ENCODE peak calls at places on chromosomes 11 and 22, in five cellular contexts. R is A549, V is H1, C is K562, A is GM12878. L is an unnamed sample.

GRCh38 chr11:95849087-95849825 is 59.0 kb downstream of the CEP57 start:
- DNase-seq in R (peak; percentile 64), V (peak; percentile 48), C (peak; percentile 39), A (no peak), L (peak; percentile 64)

GRCh38 chr11:72380132-72380503 is 54.2 kb downstream of the CLPB start:
- DNase-seq in R (no peak), V (no peak), C (no peak), A (no peak), L (no peak)

GRCh38 chr22:22710719-22711531 is 66.5 kb downstream of the GGTLC2 start:
- DNase-seq in R (peak; percentile 37), V (peak; percentile 92), C (peak; percentile 98), A (no peak), L (peak; percentile 15)

GRCh38 chr11:35566161-35566560 is 40.7 kb upstream of the PAMR1 start:
- DNase-seq in R (no peak), V (no peak), C (no peak), A (no peak), L (no peak)

GRCh38 chr11:64071849-64072248 is 36.1 kb downstream of the FLRT1 start:
- DNase-seq in R (no peak), V (no peak), C (no peak), A (no peak), L (no peak)

GRCh38 chr22:49976439-49977175 is 16.0 kb downstream of the PIM3 start:
- DNase-seq in R (peak; percentile 28), V (no peak), C (no peak), A (peak; percentile 67), L (no peak)

GRCh38 chr11:30635401-30635989 is 49.3 kb upstream of the MPPED2 start:
- DNase-seq in R (no peak), V (peak; percentile 57), C (no peak), A (no peak), L (no peak)

GRCh38 chr22:41288245-41288946 is 2.4 kb upstream of the RANGAP1 start:
- DNase-seq in R (peak; percentile 79), V (no peak), C (no peak), A (no peak), L (peak; percentile 92)

GRCh38 chr11:4569075-4569474 is 12.5 kb upstream of the OR52I2 start:
- DNase-seq in R (no peak), V (no peak), C (no peak), A (no peak), L (no peak)

GRCh38 chr11:106011481-106011880 is 10.6 kb downstream of the MSANTD4 start:
- DNase-seq in R (no peak), V (no peak), C (no peak), A (no peak), L (no peak)

GRCh38 chr11:119639642-119640205 is 89.3 kb downstream of the NECTIN1 start:
- DNase-seq in R (no peak), V (no peak), C (no peak), A (no peak), L (no peak)

GRCh38 chr22:29062286-29062949 is 787 bp upstream of the C22orf31 start:
- DNase-seq in R (no peak), V (no peak), C (no peak), A (no peak), L (peak; percentile 73)

GRCh38 chr11:116576523-116576922 is 196.3 kb downstream of the BUD13 start:
- DNase-seq in R (no peak), V (no peak), C (no peak), A (no peak), L (peak; percentile 54)

GRCh38 chr11:64360403-64360980 is 1.5 kb downstream of the RPS6KA4 start:
- DNase-seq in R (no peak), V (no peak), C (no peak), A (no peak), L (no peak)

GRCh38 chr22:31533391-31533790 is 37.1 kb downstream of the SFI1 start:
- DNase-seq in R (no peak), V (no peak), C (no peak), A (no peak), L (no peak)

GRCh38 chr11:125371451-125371935 is 124.6 kb downstream of the FEZ1 start:
- DNase-seq in R (no peak), V (peak; percentile 88), C (no peak), A (no peak), L (no peak)

GRCh38 chr22:47400701-47401591 is 638.5 kb downstream of the TBC1D22A start:
- DNase-seq in R (no peak), V (no peak), C (no peak), A (no peak), L (no peak)

GRCh38 chr11:34926101-34926830 is 9.8 kb downstream of the PDHX start:
- DNase-seq in R (peak; percentile 53), V (no peak), C (no peak), A (no peak), L (peak; percentile 47)

GRCh38 chr11:73223998-73224730 is 6.1 kb downstream of the P2RY2 start:
- DNase-seq in R (no peak), V (no peak), C (no peak), A (no peak), L (no peak)

GRCh38 chr11:77188912-77189491 is 61.0 kb downstream of the MYO7A start:
- DNase-seq in R (no peak), V (no peak), C (no peak), A (no peak), L (no peak)

GRCh38 chr11:43984519-43985385 is 42.3 kb downstream of the C11orf96 start:
- DNase-seq in R (no peak), V (no peak), C (no peak), A (no peak), L (peak; percentile 80)

GRCh38 chr22:49726701-49727101 is 101.0 kb downstream of the BRD1 start:
- DNase-seq in R (no peak), V (no peak), C (no peak), A (no peak), L (no peak)

GRCh38 chr11:66973956-66974585 is 1.0 kb upstream of the C11orf86 start:
- DNase-seq in R (no peak), V (no peak), C (no peak), A (no peak), L (no peak)

GRCh38 chr22:47281126-47282106 is 519.0 kb downstream of the TBC1D22A start:
- DNase-seq in R (no peak), V (no peak), C (no peak), A (no peak), L (no peak)

GRCh38 chr11:4826425-4826824 is 5.3 kb downstream of the OR51F2 start:
- DNase-seq in R (no peak), V (no peak), C (no peak), A (no peak), L (no peak)

GRCh38 chr22:46905834-46906233 is 143.4 kb downstream of the TBC1D22A start:
- DNase-seq in R (no peak), V (no peak), C (no peak), A (no peak), L (no peak)

GRCh38 chr11:120137611-120138521 is at the start of gene TRIM29:
- DNase-seq in R (no peak), V (peak; percentile 59), C (no peak), A (no peak), L (no peak)

GRCh38 chr22:36936362-36937116 is 23.1 kb downstream of the CSF2RB start:
- DNase-seq in R (no peak), V (peak; percentile 37), C (no peak), A (no peak), L (no peak)

GRCh38 chr22:36938886-36939285 is 25.5 kb downstream of the CSF2RB start:
- DNase-seq in R (no peak), V (no peak), C (no peak), A (no peak), L (no peak)

GRCh38 chr22:36937319-36938027 is 24.0 kb downstream of the CSF2RB start:
- DNase-seq in R (no peak), V (no peak), C (no peak), A (no peak), L (no peak)

GRCh38 chr22:36935694-36936093 is 22.3 kb downstream of the CSF2RB start:
- DNase-seq in R (no peak), V (peak; percentile 33), C (no peak), A (no peak), L (no peak)

DNA sequence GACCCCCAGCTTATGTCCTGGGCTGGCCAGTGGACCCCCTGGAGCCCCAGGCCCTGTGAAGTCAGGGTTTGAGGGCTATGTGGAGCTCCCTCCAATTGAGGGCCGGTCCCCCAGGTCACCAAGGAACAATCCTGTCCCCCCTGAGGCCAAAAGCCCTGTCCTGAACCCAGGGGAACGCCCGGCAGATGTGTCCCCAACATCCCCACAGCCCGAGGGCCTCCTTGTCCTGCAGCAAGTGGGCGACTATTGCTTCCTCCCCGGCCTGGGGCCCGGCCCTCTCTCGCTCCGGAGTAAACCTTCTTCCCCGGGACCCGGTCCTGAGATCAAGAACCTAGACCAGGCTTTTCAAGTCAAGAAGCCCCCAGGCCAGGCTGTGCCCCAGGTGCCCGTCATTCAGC is 24.6 kb downstream of the CSF2RB start:
- DNase-seq in R (no peak), V (no peak), C (no peak), A (no peak), L (no peak)
- TF ChIP-seq HDAC2 in R (no peak), V (no peak), C (no peak), A (no peak), L (no peak)

GRCh38 chr11:83007477-83007876 is 64.2 kb downstream of the RAB30 start:
- DNase-seq in R (no peak), V (no peak), C (no peak), A (no peak), L (no peak)

GRCh38 chr11:83008581-83008923 is 63.1 kb downstream of the RAB30 start:
- DNase-seq in R (no peak), V (no peak), C (peak; percentile 22), A (no peak), L (peak; percentile 54)

GRCh38 chr11:83009999-83010398 is 61.7 kb downstream of the RAB30 start:
- DNase-seq in R (no peak), V (no peak), C (no peak), A (no peak), L (no peak)

GRCh38 chr11:83006877-83007330 is 64.8 kb downstream of the RAB30 start:
- DNase-seq in R (no peak), V (no peak), C (no peak), A (peak; percentile 75), L (no peak)

DNA sequence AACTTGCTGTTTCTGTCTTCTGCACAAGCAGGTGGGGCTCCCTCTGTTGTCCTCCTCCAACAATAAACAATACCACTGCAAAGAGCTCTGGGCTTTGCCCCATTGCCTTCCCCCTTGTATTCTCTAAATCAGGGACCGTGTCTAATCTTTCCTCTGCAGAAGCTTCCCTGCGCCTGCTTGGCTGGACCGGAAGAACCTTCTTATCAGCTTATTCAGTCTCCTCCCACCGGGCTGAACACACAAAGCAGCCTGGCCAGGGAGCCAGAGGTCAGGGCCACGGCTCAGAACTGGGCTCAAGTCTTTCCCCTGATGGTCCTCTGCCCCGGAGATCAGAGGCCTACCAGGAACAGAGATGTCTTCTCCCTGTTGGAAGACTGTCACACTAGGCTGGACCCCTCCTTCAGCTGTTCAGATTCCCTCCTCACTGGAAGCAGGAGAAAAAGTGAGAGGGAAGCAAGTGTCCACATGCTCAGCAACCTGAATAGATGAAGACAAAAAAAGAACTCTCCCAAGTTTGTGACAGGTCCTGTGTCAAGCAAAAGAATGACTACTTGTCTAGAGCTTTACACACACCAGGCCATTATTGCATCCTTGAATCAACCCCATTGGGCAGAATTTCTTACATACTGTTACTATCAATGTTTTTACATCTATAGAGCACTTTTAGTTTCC is 63.7 kb downstream of the RAB30 start:
- DNase-seq in R (no peak), V (no peak), C (peak; percentile 91), A (no peak), L (peak; percentile 88)
- TF ChIP-seq HDAC2 in R (no peak), V (no peak), C (peak; percentile 91), A (no peak), L (peak; percentile 95)

GRCh38 chr22:42876041-42876440 is 19.0 kb upstream of the ARFGAP3 start:
- DNase-seq in R (no peak), V (no peak), C (no peak), A (no peak), L (no peak)
- TF ChIP-seq HDAC2 in R (no peak), V (no peak), C (no peak), A (no peak), L (no peak)

GRCh38 chr11:113532697-113533424 is 57.7 kb upstream of the DRD2 start:
- DNase-seq in R (peak; percentile 52), V (peak; percentile 91), C (peak; percentile 65), A (no peak), L (peak; percentile 46)
- TF ChIP-seq HDAC2 in R (no peak), V (no peak), C (no peak), A (no peak), L (no peak)